ENCODE peak calls at places on chromosomes 13 and 19, in eight cellular contexts. Y is neural progenitor cell; G is dorsolateral prefrontal cortex; X is heart left ventricle; K is suprapubic skin; S is Caco-2; L is epithelial cell of proximal tubule; O is CD4-positive, alpha-beta T cell. T is an unnamed sample.

GRCh38 chr13:106349080-106349841 is 186.2 kb downstream of the EFNB2 start:
- DNase-seq in Y (peak), G (peak), X (no peak), K (no peak), S (peak), L (no peak), O (no peak), T (peak)

GRCh38 chr19:32357720-32358119 is 12.3 kb downstream of the ZNF507 start:
- DNase-seq in Y (no peak), G (no peak), X (no peak), K (no peak), S (no peak), L (no peak), O (no peak), T (peak)

GRCh38 chr19:5036733-5037681 is 68.1 kb downstream of the KDM4B start:
- DNase-seq in Y (no peak), G (peak), X (no peak), K (no peak), S (no peak), L (no peak), O (no peak), T (peak)

GRCh38 chr13:81639984-81640582 is 1299.2 kb upstream of the SPRY2 start:
- DNase-seq in Y (peak), G (no peak), X (no peak), K (no peak), S (peak), L (no peak), O (no peak), T (no peak)

GRCh38 chr13:93690139-93690538 is 463.5 kb downstream of the GPC6 start:
- DNase-seq in Y (peak), G (no peak), X (no peak), K (no peak), S (peak), L (no peak), O (no peak), T (no peak)

GRCh38 chr13:98998831-98999634 is 21.2 kb upstream of the DOCK9 start:
- DNase-seq in Y (no peak), G (no peak), X (no peak), K (no peak), S (no peak), L (no peak), O (peak), T (no peak)

GRCh38 chr13:23323946-23324709 is 109.4 kb downstream of the SACS start:
- DNase-seq in Y (peak), G (no peak), X (no peak), K (no peak), S (no peak), L (no peak), O (no peak), T (peak)

GRCh38 chr19:29576761-29577661 is 29.1 kb upstream of the POP4 start:
- DNase-seq in Y (no peak), G (no peak), X (no peak), K (peak), S (no peak), L (peak), O (no peak), T (no peak)

GRCh38 chr19:29245221-29245620 is 32.3 kb upstream of the UQCRFS1 start:
- DNase-seq in Y (no peak), G (no peak), X (no peak), K (no peak), S (no peak), L (no peak), O (no peak), T (no peak)

GRCh38 chr13:98492335-98493034 is 84.4 kb downstream of the STK24 start:
- DNase-seq in Y (peak), G (no peak), X (no peak), K (no peak), S (no peak), L (no peak), O (no peak), T (no peak)

GRCh38 chr19:19529783-19530422 is 1.2 kb downstream of the YJEFN3 start:
- DNase-seq in Y (no peak), G (no peak), X (no peak), K (no peak), S (no peak), L (no peak), O (no peak), T (no peak)

GRCh38 chr13:52128714-52129700 is at the start of gene NEK5:
- DNase-seq in Y (peak), G (peak), X (peak), K (peak), S (peak), L (no peak), O (peak), T (peak)

GRCh38 chr13:72864142-72865035 is 82.5 kb downstream of the PIBF1 start:
- DNase-seq in Y (no peak), G (no peak), X (no peak), K (no peak), S (no peak), L (no peak), O (no peak), T (no peak)

GRCh38 chr19:8148410-8149231 is 771 bp downstream of the FBN3 start:
- DNase-seq in Y (peak), G (no peak), X (no peak), K (no peak), S (peak), L (no peak), O (no peak), T (no peak)

GRCh38 chr13:72205773-72206172 is 338.8 kb upstream of the DACH1 start:
- DNase-seq in Y (no peak), G (no peak), X (no peak), K (no peak), S (no peak), L (no peak), O (no peak), T (no peak)

GRCh38 chr13:79295906-79296564 is 110.0 kb downstream of the RBM26 start:
- DNase-seq in Y (no peak), G (peak), X (no peak), K (no peak), S (no peak), L (no peak), O (no peak), T (peak)
- TF ChIP-seq CTCF in Y (no peak), G (no peak), X (no peak), K (no peak), S (no peak), L (no peak), O (no peak), T (no peak)

GRCh38 chr19:3275583-3276340 is 51.3 kb downstream of the CELF5 start:
- DNase-seq in Y (peak), G (peak), X (peak), K (no peak), S (peak), L (no peak), O (peak), T (peak)
- TF ChIP-seq CTCF in Y (peak), G (no peak), X (no peak), K (no peak), S (peak), L (peak), O (peak), T (peak)

DNA sequence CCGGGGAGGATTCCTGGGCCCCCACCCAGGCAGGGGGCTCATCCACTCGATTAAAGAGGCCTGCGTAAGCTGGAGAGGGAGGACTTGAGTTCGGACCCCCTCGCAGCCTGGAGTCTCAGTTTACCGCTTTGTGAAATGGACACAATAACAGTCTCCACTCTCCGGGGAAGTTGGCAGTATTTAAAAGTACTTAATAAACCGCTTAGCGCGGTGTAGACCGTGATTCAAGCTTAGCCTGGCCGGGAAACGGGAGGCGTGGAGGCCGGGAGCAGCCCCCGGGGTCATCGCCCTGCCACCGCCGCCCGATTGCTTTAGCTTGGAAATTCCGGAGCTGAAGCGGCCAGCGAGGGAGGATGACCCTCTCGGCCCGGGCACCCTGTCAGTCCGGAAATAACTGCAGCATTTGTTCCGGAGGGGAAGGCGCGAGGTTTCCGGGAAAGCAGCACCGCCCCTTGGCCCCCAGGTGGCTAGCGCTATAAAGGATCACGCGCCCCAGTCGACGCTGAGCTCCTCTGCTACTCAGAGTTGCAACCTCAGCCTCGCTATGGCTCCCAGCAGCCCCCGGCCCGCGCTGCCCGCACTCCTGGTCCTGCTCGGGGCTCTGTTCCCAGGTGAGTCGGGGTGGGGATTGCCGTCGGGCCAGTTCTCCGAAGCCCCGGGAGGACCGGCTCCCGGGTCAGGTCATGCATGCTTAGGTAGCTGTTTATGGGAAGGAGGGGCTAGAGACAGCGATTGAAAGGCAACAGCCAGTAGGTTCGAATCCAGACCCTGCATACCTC is at the start of gene ICAM1:
- DNase-seq in Y (peak), G (peak), X (peak), K (peak), S (peak), L (peak), O (peak), T (peak)
- TF ChIP-seq CTCF in Y (no peak), G (no peak), X (no peak), K (no peak), S (peak), L (no peak), O (peak), T (peak)

DNA sequence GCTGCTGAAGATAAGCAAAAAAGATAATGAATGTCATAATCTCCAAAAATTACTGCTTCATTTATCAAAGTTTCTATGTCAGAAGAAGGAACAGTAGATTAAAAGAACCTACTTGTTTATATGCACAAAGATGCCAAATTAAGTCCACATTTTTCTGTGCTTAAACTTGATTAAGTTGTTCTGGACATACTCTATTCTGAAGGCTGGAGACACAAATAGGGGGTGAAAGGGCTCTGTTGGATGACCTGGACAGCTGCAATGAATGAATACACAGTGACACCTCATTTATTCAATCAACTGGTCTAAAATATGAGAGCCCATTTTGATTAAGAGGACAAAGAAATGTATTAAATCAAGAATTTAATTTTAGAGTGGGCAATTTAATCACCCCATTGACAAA is 276.3 kb upstream of the PCDH9 start:
- DNase-seq in Y (no peak), G (no peak), X (no peak), K (no peak), S (no peak), L (no peak), O (no peak), T (no peak)
- TF ChIP-seq CTCF in Y (no peak), G (no peak), X (no peak), K (no peak), S (no peak), L (no peak), O (no peak), T (no peak)